ENCODE peak calls at places on chromosomes 1 and 21, in nine cellular contexts. One of them, this sample, is unnamed.

GRCh38 chr1:86380257-86380861 is 15.8 kb downstream of the ODF2L start:
- DNase-seq in NCI-H82: peak
- DNase-seq in progenitor cell of endocrine pancreas: no peak
- DNase-seq in AG09309: peak
- DNase-seq in astrocyte of the hippocampus: peak
- DNase-seq in hypothalamus: no peak
- DNase-seq in A549: peak
- DNase-seq in lower leg skin: no peak
- DNase-seq in GM04504: peak
- DNase-seq in this sample: peak

GRCh38 chr1:154765970-154766369 is 104.1 kb downstream of the KCNN3 start:
- DNase-seq in NCI-H82: peak
- DNase-seq in progenitor cell of endocrine pancreas: no peak
- DNase-seq in AG09309: no peak
- DNase-seq in astrocyte of the hippocampus: peak
- DNase-seq in hypothalamus: no peak
- DNase-seq in A549: peak
- DNase-seq in lower leg skin: peak
- DNase-seq in GM04504: no peak
- DNase-seq in this sample: no peak

GRCh38 chr21:44732263-44732662 is 20.9 kb upstream of the TSPEAR start:
- DNase-seq in NCI-H82: no peak
- DNase-seq in progenitor cell of endocrine pancreas: no peak
- DNase-seq in AG09309: no peak
- DNase-seq in astrocyte of the hippocampus: no peak
- DNase-seq in hypothalamus: no peak
- DNase-seq in A549: no peak
- DNase-seq in lower leg skin: peak
- DNase-seq in GM04504: no peak
- DNase-seq in this sample: no peak

GRCh38 chr1:232542633-232543032 is 87.3 kb downstream of the SIPA1L2 start:
- DNase-seq in NCI-H82: no peak
- DNase-seq in progenitor cell of endocrine pancreas: no peak
- DNase-seq in AG09309: no peak
- DNase-seq in astrocyte of the hippocampus: no peak
- DNase-seq in hypothalamus: no peak
- DNase-seq in A549: no peak
- DNase-seq in lower leg skin: no peak
- DNase-seq in GM04504: no peak
- DNase-seq in this sample: no peak

GRCh38 chr1:26469558-26469957 is 2.7 kb upstream of the HMGN2 start:
- DNase-seq in NCI-H82: peak
- DNase-seq in progenitor cell of endocrine pancreas: no peak
- DNase-seq in AG09309: no peak
- DNase-seq in astrocyte of the hippocampus: no peak
- DNase-seq in hypothalamus: no peak
- DNase-seq in A549: no peak
- DNase-seq in lower leg skin: peak
- DNase-seq in GM04504: no peak
- DNase-seq in this sample: no peak

GRCh38 chr1:87812881-87813577 is 484.3 kb downstream of the LMO4 start:
- DNase-seq in NCI-H82: no peak
- DNase-seq in progenitor cell of endocrine pancreas: no peak
- DNase-seq in AG09309: no peak
- DNase-seq in astrocyte of the hippocampus: no peak
- DNase-seq in hypothalamus: no peak
- DNase-seq in A549: no peak
- DNase-seq in lower leg skin: no peak
- DNase-seq in GM04504: no peak
- DNase-seq in this sample: no peak

GRCh38 chr1:51283977-51284376 is 46.4 kb downstream of the TTC39A start:
- DNase-seq in NCI-H82: no peak
- DNase-seq in progenitor cell of endocrine pancreas: no peak
- DNase-seq in AG09309: no peak
- DNase-seq in astrocyte of the hippocampus: no peak
- DNase-seq in hypothalamus: no peak
- DNase-seq in A549: no peak
- DNase-seq in lower leg skin: no peak
- DNase-seq in GM04504: no peak
- DNase-seq in this sample: no peak

GRCh38 chr1:66764994-66765578 is 12.8 kb downstream of the DYNLT5 start:
- DNase-seq in NCI-H82: peak
- DNase-seq in progenitor cell of endocrine pancreas: no peak
- DNase-seq in AG09309: peak
- DNase-seq in astrocyte of the hippocampus: peak
- DNase-seq in hypothalamus: no peak
- DNase-seq in A549: peak
- DNase-seq in lower leg skin: no peak
- DNase-seq in GM04504: no peak
- DNase-seq in this sample: peak

GRCh38 chr21:45591619-45592207 is 49.5 kb upstream of the SLC19A1 start:
- DNase-seq in NCI-H82: no peak
- DNase-seq in progenitor cell of endocrine pancreas: no peak
- DNase-seq in AG09309: no peak
- DNase-seq in astrocyte of the hippocampus: no peak
- DNase-seq in hypothalamus: no peak
- DNase-seq in A549: no peak
- DNase-seq in lower leg skin: peak
- DNase-seq in GM04504: no peak
- DNase-seq in this sample: no peak